ENCODE peak calls at places on chromosomes 13 and 19, in seven cellular contexts. W is AG04449, S is GM13976, R is type B pancreatic cell, H is AG09319, K is lung, T is AG04450. C is an unnamed sample.

GRCh38 chr19:3275068-3275582 is 50.7 kb downstream of the CELF5 start:
- DNase-seq in W (no peak), S (peak), R (no peak), H (no peak), K (no peak), T (no peak), C (peak)

GRCh38 chr19:16527971-16528521 is 14.2 kb downstream of the CHERP start:
- DNase-seq in W (no peak), S (no peak), R (no peak), H (no peak), K (no peak), T (no peak), C (peak)

GRCh38 chr19:28358604-28359003 is 854.3 kb downstream of the UQCRFS1 start:
- DNase-seq in W (no peak), S (no peak), R (no peak), H (no peak), K (no peak), T (no peak), C (no peak)

GRCh38 chr13:98176777-98177608 is at the start of gene RNF113B:
- DNase-seq in W (no peak), S (no peak), R (no peak), H (no peak), K (no peak), T (no peak), C (no peak)

GRCh38 chr13:31234729-31235128 is 35.0 kb downstream of the B3GLCT start:
- DNase-seq in W (no peak), S (no peak), R (no peak), H (no peak), K (no peak), T (no peak), C (no peak)

GRCh38 chr13:51943721-51944120 is 67.5 kb downstream of the ATP7B start:
- DNase-seq in W (no peak), S (no peak), R (no peak), H (no peak), K (no peak), T (no peak), C (no peak)

GRCh38 chr19:37953576-37954303 is 46.7 kb downstream of the SIPA1L3 start:
- DNase-seq in W (no peak), S (no peak), R (no peak), H (no peak), K (no peak), T (no peak), C (no peak)

GRCh38 chr13:98310485-98311199 is 133.6 kb upstream of the RNF113B start:
- DNase-seq in W (no peak), S (no peak), R (no peak), H (no peak), K (no peak), T (no peak), C (no peak)

GRCh38 chr19:17021793-17022590 is 4.6 kb downstream of the CPAMD8 start:
- DNase-seq in W (no peak), S (no peak), R (no peak), H (no peak), K (peak), T (no peak), C (no peak)

GRCh38 chr19:3285647-3286176 is 61.3 kb downstream of the CELF5 start:
- DNase-seq in W (no peak), S (peak), R (no peak), H (no peak), K (no peak), T (no peak), C (peak)

GRCh38 chr13:21399741-21400140 is 59.4 kb downstream of the ZDHHC20 start:
- DNase-seq in W (no peak), S (no peak), R (no peak), H (no peak), K (no peak), T (no peak), C (peak)

GRCh38 chr19:55526216-55527196 is 10.4 kb downstream of the SBK2 start:
- DNase-seq in W (no peak), S (no peak), R (no peak), H (peak), K (peak), T (no peak), C (no peak)

GRCh38 chr13:48783181-48783630 is 129.5 kb downstream of the CYSLTR2 start:
- DNase-seq in W (peak), S (no peak), R (no peak), H (peak), K (peak), T (peak), C (no peak)

GRCh38 chr13:107370036-107370785 is 802.3 kb upstream of the ARGLU1 start:
- DNase-seq in W (no peak), S (no peak), R (no peak), H (no peak), K (no peak), T (peak), C (no peak)

GRCh38 chr13:73025212-73026012 is 33.4 kb upstream of the KLF5 start:
- DNase-seq in W (no peak), S (peak), R (no peak), H (no peak), K (no peak), T (no peak), C (no peak)

GRCh38 chr13:30526612-30527217 is 61.0 kb upstream of the HMGB1 start:
- DNase-seq in W (no peak), S (no peak), R (no peak), H (no peak), K (no peak), T (no peak), C (no peak)

GRCh38 chr19:17679526-17680234 is 8.5 kb downstream of the UNC13A start:
- DNase-seq in W (no peak), S (no peak), R (no peak), H (no peak), K (no peak), T (no peak), C (no peak)

DNA sequence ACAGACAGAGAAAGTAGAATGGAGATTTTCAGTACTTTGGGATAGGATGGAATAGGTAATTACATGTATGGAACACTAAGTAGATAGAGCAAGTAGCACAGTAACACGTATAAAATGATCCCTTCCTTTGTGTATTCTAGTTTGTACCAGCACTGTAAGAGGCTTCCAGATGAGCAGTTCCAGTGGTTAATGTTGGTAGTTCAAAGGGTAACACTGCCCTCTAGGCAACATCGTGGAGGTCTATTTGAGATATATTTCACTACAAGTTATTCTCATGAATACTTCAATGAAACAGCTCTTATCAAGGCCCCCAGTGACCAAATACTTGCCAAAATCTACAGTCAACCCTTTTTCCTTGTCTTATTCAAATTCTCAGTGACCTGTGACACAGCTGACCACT is 13.5 kb upstream of the ZNF563 start:
- DNase-seq in W (no peak), S (no peak), R (no peak), H (no peak), K (no peak), T (no peak), C (peak)
- TF ChIP-seq CTCF in W (no peak), S (no peak), R (no peak), H (no peak), K (no peak), T (no peak), C (peak)

GRCh38 chr13:53782400-53783030 is 753.9 kb downstream of the OLFM4 start:
- DNase-seq in W (no peak), S (peak), R (no peak), H (no peak), K (no peak), T (no peak), C (peak)
- TF ChIP-seq CTCF in W (peak), S (peak), R (peak), H (peak), K (peak), T (peak), C (peak)

GRCh38 chr13:113761136-113761535 is 2.1 kb downstream of the TMEM255B start:
- DNase-seq in W (no peak), S (no peak), R (no peak), H (no peak), K (no peak), T (no peak), C (no peak)

GRCh38 chr13:113762075-113762474 is 3.0 kb downstream of the TMEM255B start:
- DNase-seq in W (no peak), S (no peak), R (no peak), H (no peak), K (no peak), T (no peak), C (no peak)

GRCh38 chr13:113756441-113757097 is 2.5 kb upstream of the TMEM255B start:
- DNase-seq in W (no peak), S (no peak), R (no peak), H (no peak), K (no peak), T (no peak), C (no peak)

GRCh38 chr13:113759525-113760137 is 605 bp downstream of the TMEM255B start:
- DNase-seq in W (no peak), S (no peak), R (no peak), H (no peak), K (no peak), T (no peak), C (no peak)

GRCh38 chr13:113758651-113759524 is at the start of gene TMEM255B:
- DNase-seq in W (no peak), S (peak), R (peak), H (no peak), K (peak), T (peak), C (peak)
- TF ChIP-seq CTCF in W (peak), S (no peak), R (peak), H (no peak), K (peak), T (no peak), C (no peak)

GRCh38 chr13:27952931-27953670 is 16.0 kb downstream of the CDX2 start:
- DNase-seq in W (no peak), S (no peak), R (no peak), H (no peak), K (no peak), T (no peak), C (peak)

GRCh38 chr13:27954406-27954851 is 14.7 kb downstream of the CDX2 start:
- DNase-seq in W (no peak), S (peak), R (peak), H (no peak), K (no peak), T (no peak), C (no peak)

GRCh38 chr13:27955192-27955591 is 13.9 kb downstream of the CDX2 start:
- DNase-seq in W (no peak), S (no peak), R (no peak), H (no peak), K (no peak), T (no peak), C (no peak)

GRCh38 chr13:27956576-27957300 is 12.4 kb downstream of the CDX2 start:
- DNase-seq in W (no peak), S (no peak), R (no peak), H (no peak), K (no peak), T (no peak), C (no peak)

GRCh38 chr13:27953671-27954405 is 15.3 kb downstream of the CDX2 start:
- DNase-seq in W (no peak), S (peak), R (peak), H (peak), K (peak), T (peak), C (peak)
- TF ChIP-seq CTCF in W (peak), S (peak), R (peak), H (peak), K (peak), T (peak), C (peak)

DNA sequence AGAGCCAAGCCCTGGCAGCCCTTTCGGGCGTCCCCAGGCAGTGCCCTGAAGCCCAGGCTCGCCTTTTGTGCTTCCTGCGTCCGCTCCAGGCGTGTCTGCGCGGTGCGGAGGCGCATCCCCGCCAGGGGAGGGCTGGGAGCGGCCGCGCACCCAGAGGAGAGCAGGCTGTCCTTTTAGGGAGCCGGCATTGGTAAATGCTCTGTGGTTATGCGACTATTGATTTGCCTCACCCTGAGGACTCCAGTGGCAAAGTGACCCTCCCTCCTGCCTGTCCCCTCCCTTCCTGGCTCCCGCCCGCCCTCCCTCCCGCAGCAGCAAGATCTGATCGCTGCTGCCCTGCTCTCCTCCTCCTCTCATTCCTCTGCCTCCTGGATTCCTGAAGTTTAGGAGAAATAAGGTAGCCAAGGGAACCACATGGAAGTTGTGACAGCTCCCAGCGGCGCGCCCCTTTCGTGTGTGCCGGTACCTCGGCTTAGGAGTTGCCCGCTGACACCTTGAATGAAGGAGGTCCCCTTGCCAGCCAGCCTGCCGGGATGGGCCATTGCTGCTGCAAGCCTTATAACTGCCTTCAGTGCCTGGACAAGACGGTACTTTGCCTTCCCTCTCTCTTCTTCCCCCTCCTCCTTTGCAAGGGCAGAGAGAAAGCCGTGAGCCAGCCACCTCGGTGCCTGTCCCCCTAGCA is 167.0 kb downstream of the SLC7A1 start:
- DNase-seq in W (no peak), S (no peak), R (no peak), H (no peak), K (no peak), T (no peak), C (no peak)
- TF ChIP-seq CTCF in W (no peak), S (no peak), R (peak), H (no peak), K (no peak), T (peak), C (no peak)

GRCh38 chr19:42023943-42024260 is 29.9 kb upstream of the ATP1A3 start:
- DNase-seq in W (no peak), S (no peak), R (no peak), H (no peak), K (no peak), T (no peak), C (no peak)

GRCh38 chr19:42024622-42025111 is 30.6 kb upstream of the ATP1A3 start:
- DNase-seq in W (no peak), S (no peak), R (no peak), H (peak), K (peak), T (peak), C (no peak)

GRCh38 chr19:42022616-42023015 is 28.6 kb upstream of the ATP1A3 start:
- DNase-seq in W (no peak), S (no peak), R (no peak), H (no peak), K (no peak), T (no peak), C (no peak)

GRCh38 chr19:42021185-42021584 is 27.2 kb upstream of the ATP1A3 start:
- DNase-seq in W (no peak), S (no peak), R (no peak), H (no peak), K (no peak), T (no peak), C (peak)

GRCh38 chr19:42023121-42023942 is 29.3 kb upstream of the ATP1A3 start:
- DNase-seq in W (no peak), S (peak), R (no peak), H (no peak), K (no peak), T (no peak), C (peak)
- TF ChIP-seq CTCF in W (peak), S (peak), R (peak), H (peak), K (no peak), T (peak), C (peak)

DNA sequence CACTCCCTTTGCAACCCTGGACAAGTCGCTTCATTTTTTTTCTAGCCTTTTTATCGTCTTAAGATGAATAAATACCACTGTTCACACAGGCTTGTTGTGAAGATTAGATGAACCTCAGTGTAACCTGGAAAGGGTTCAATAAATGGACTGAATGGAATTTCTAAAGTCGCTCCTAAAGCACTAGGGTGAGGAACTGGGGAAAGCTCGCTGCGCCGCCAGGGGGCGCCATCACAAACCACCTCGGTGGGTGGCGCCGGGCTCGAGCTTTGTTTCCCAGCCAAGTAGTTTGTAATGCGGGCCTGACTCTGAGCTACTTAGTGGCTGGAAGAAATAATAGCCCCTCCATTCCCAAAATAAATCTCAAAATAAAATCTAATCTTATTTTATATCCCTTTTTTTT is 2.2 kb upstream of the CEACAM6 start:
- DNase-seq in W (no peak), S (peak), R (no peak), H (no peak), K (peak), T (no peak), C (peak)
- TF ChIP-seq CTCF in W (peak), S (peak), R (peak), H (peak), K (peak), T (peak), C (peak)